ENCODE peak calls at places on chromosomes 3 and 15, in ten cellular contexts. I is NCI-H1105; Q is activated CD8-positive, alpha-beta memory T cell treated with anti-CD3 and anti-CD28 coated beads for 4 hours; A is aorta; L is adrenal gland; M is stimulated activated CD8-positive, alpha-beta memory T cell treated with anti-CD3 and anti-CD28 coated beads, Interleukin-4, amount 100 ng/mL, for 1 hour; W is HT-29; S is Kasumi-1; V is sciatic nerve; Y is neural crest cell. U is an unnamed sample.

GRCh38 chr15:66761723-66762595 is 59.9 kb downstream of the SMAD6 start:
- DNase-seq in I (no peak), Q (no peak), A (peak; percentile 53), L (no peak), M (no peak), W (peak; percentile 47), S (no peak), V (no peak), Y (no peak), U (no peak)

GRCh38 chr15:84649706-84650105 is 4.4 kb downstream of the WDR73 start:
- DNase-seq in I (no peak), Q (no peak), A (no peak), L (no peak), M (no peak), W (no peak), S (no peak), V (no peak), Y (no peak), U (no peak)

GRCh38 chr3:146626384-146627122 is 21.4 kb upstream of the PLSCR5 start:
- DNase-seq in I (no peak), Q (no peak), A (no peak), L (no peak), M (no peak), W (peak; percentile 77), S (no peak), V (no peak), Y (no peak), U (no peak)

GRCh38 chr3:191985691-191986090 is 524.7 kb downstream of the PYDC2 start:
- DNase-seq in I (no peak), Q (no peak), A (no peak), L (no peak), M (no peak), W (no peak), S (no peak), V (no peak), Y (no peak), U (no peak)

GRCh38 chr3:17730318-17730967 is 12.0 kb downstream of the TBC1D5 start:
- DNase-seq in I (no peak), Q (no peak), A (no peak), L (no peak), M (no peak), W (peak; percentile 57), S (peak; percentile 38), V (no peak), Y (no peak), U (no peak)

GRCh38 chr3:12943124-12944021 is 102.0 kb upstream of the RPL32 start:
- DNase-seq in I (no peak), Q (no peak), A (no peak), L (no peak), M (no peak), W (no peak), S (no peak), V (no peak), Y (no peak), U (no peak)

GRCh38 chr15:88653200-88654064 is 14.6 kb downstream of the ISG20 start:
- DNase-seq in I (no peak), Q (no peak), A (no peak), L (no peak), M (no peak), W (no peak), S (no peak), V (peak; percentile 57), Y (no peak), U (no peak)

GRCh38 chr15:99704444-99704838 is 28.8 kb downstream of the LYSMD4 start:
- DNase-seq in I (peak; percentile 80), Q (no peak), A (no peak), L (peak; percentile 54), M (no peak), W (peak; percentile 96), S (peak; percentile 90), V (no peak), Y (peak; percentile 30), U (peak; percentile 75)

GRCh38 chr15:36632196-36632595 is 52.8 kb downstream of the CDIN1 start:
- DNase-seq in I (no peak), Q (no peak), A (no peak), L (no peak), M (no peak), W (peak; percentile 47), S (no peak), V (no peak), Y (no peak), U (no peak)

GRCh38 chr3:178562143-178562868 is 26.1 kb downstream of the KCNMB2 start:
- DNase-seq in I (no peak), Q (no peak), A (no peak), L (no peak), M (no peak), W (no peak), S (no peak), V (no peak), Y (no peak), U (no peak)

GRCh38 chr3:11154036-11154952 is at the start of gene HRH1:
- DNase-seq in I (peak; percentile 16), Q (no peak), A (no peak), L (no peak), M (no peak), W (no peak), S (no peak), V (no peak), Y (no peak), U (no peak)

GRCh38 chr15:76024021-76024768 is 12.0 kb upstream of the NRG4 start:
- DNase-seq in I (no peak), Q (no peak), A (no peak), L (no peak), M (no peak), W (no peak), S (no peak), V (no peak), Y (no peak), U (no peak)

GRCh38 chr15:39695793-39696192 is 86.8 kb downstream of the FSIP1 start:
- DNase-seq in I (no peak), Q (no peak), A (no peak), L (no peak), M (no peak), W (no peak), S (no peak), V (no peak), Y (no peak), U (no peak)

U was measured in HAP-1.